ENCODE peak calls at places on chromosomes 12 and 14, in six cellular contexts. R is A549, E is small intestine, F is ovary, A is esophagus squamous epithelium, O is H9. Q is an unnamed sample. For H3K4me1, the result is how much of the 10 kb centered on the place peaks cover.

GRCh38 chr12:72540811-72541210 is 268.6 kb downstream of the TRHDE start:
- DNase-seq in E (no peak), F (no peak), R (no peak), A (no peak), O (no peak), Q (no peak)

GRCh38 chr12:14260011-14260993 is 105.2 kb upstream of the ATF7IP start:
- DNase-seq in O (peak), F (peak), R (peak), E (peak), A (peak), Q (no peak)

GRCh38 chr12:31574803-31575573 is 15.9 kb downstream of the DENND5B start:
- DNase-seq in A (no peak), R (no peak), E (no peak), F (no peak), O (no peak), Q (no peak)

GRCh38 chr12:70581199-70581598 is 56.0 kb downstream of the PTPRB start:
- DNase-seq in O (no peak), R (no peak), A (no peak), F (no peak), E (no peak), Q (no peak)

GRCh38 chr14:54229136-54229535 is 167.7 kb upstream of the CDKN3 start:
- DNase-seq in O (no peak), R (no peak), E (no peak), A (no peak), F (no peak), Q (no peak)

GRCh38 chr12:75641031-75641780 is 129.8 kb upstream of the KRR1 start:
- DNase-seq in E (peak), R (peak), O (no peak), A (no peak), F (no peak), Q (no peak)

GRCh38 chr12:59459966-59460365 is 135.9 kb upstream of the SLC16A7 start:
- DNase-seq in F (no peak), R (no peak), O (no peak), E (no peak), A (no peak), Q (no peak)

GRCh38 chr12:93609281-93610192 is 37.1 kb downstream of the SOCS2 start:
- DNase-seq in A (no peak), O (no peak), R (peak), E (no peak), F (no peak), Q (no peak)

GRCh38 chr12:59736359-59736758 is 140.5 kb downstream of the SLC16A7 start:
- DNase-seq in O (no peak), E (no peak), F (no peak), R (no peak), A (no peak), Q (no peak)

GRCh38 chr12:96365604-96366230 is 34.5 kb downstream of the CDK17 start:
- DNase-seq in O (no peak), E (no peak), F (no peak), A (no peak), R (no peak), Q (no peak)

GRCh38 chr12:13219320-13219719 is 22.8 kb downstream of the EMP1 start:
- DNase-seq in R (no peak), O (no peak), E (no peak), F (no peak), A (no peak), Q (no peak)

GRCh38 chr14:32524609-32525391 is 195.7 kb downstream of the AKAP6 start:
- DNase-seq in O (no peak), E (no peak), A (no peak), R (no peak), F (no peak), Q (no peak)

GRCh38 chr12:87425942-87426554 is 603.2 kb downstream of the C12orf50 start:
- DNase-seq in F (no peak), O (no peak), E (no peak), A (no peak), R (peak), Q (no peak)

GRCh38 chr12:2902287-2902880 is 11.7 kb downstream of the TULP3 start:
- DNase-seq in F (peak), R (no peak), A (no peak), O (no peak), E (no peak), Q (peak)

GRCh38 chr12:116508145-116509121 is 50.7 kb upstream of the MAP1LC3B2 start:
- DNase-seq in O (peak), F (peak), E (no peak), A (no peak), R (peak), Q (peak)

GRCh38 chr12:104347374-104348075 is 44.0 kb downstream of the EID3 start:
- DNase-seq in O (peak), F (no peak), E (no peak), R (peak), A (no peak), Q (no peak)

GRCh38 chr14:58572092-58572853 is 65.5 kb upstream of the DACT1 start:
- DNase-seq in O (no peak), R (peak), A (no peak), F (no peak), E (no peak), Q (no peak)

GRCh38 chr12:45415393-45415817 is 199.5 kb downstream of the ANO6 start:
- DNase-seq in A (no peak), F (no peak), O (no peak), R (peak), E (peak), Q (peak)

GRCh38 chr12:6226002-6226700 is 26.0 kb downstream of the CD9 start:
- DNase-seq in E (peak), F (peak), A (no peak), O (no peak), R (no peak), Q (no peak)

GRCh38 chr12:15982921-15983320 is 71.8 kb downstream of the DERA start:
- DNase-seq in A (no peak), R (no peak), F (no peak), E (no peak), O (no peak), Q (no peak)

GRCh38 chr12:72057330-72057911 is 118.8 kb downstream of the TPH2 start:
- DNase-seq in O (no peak), A (no peak), E (no peak), R (no peak), F (no peak), Q (no peak)

GRCh38 chr12:131190965-131191364 is 237.3 kb downstream of the ADGRD1 start:
- DNase-seq in O (no peak), R (no peak), F (no peak), A (no peak), E (no peak), Q (no peak)

DNA sequence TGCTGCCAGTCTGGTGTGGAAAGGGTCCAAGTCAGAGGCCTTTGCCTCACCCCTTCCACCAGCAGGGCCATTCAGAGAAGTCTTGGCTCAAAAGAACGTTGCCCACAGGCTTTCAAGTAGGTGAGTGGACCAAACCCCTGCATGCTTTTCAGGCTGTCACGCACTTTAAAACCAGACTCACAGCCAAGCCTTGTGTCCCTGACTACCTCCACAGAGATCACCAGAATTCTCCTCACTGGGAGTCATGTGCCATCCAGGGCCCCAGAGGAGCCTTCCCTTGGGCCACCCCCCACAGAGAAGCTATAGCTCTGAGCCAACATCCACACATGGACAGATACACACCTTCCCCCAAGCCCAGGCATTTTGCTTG is 283.1 kb downstream of the DPF3 start:
- DNase-seq in R (no peak), A (no peak), O (peak), F (no peak), E (no peak), Q (no peak)
- H3K4me1 ChIP-seq in R (under half), A (under half), O (under half), F (under half), E (under half), Q (under half)

GRCh38 chr14:104428860-104429259 is 150.7 kb upstream of the C14orf180 start:
- DNase-seq in F (no peak), R (no peak), E (no peak), O (peak), A (no peak), Q (no peak)

GRCh38 chr14:104427126-104427851 is 152.3 kb upstream of the C14orf180 start:
- DNase-seq in R (no peak), E (no peak), F (no peak), A (no peak), O (no peak), Q (no peak)

GRCh38 chr14:104429291-104429861 is 150.2 kb upstream of the C14orf180 start:
- DNase-seq in E (no peak), R (no peak), A (no peak), O (peak), F (no peak), Q (peak)

GRCh38 chr14:104426771-104427125 is 152.8 kb upstream of the C14orf180 start:
- DNase-seq in A (no peak), E (no peak), F (no peak), O (peak), R (no peak), Q (peak)

GRCh38 chr14:104428333-104428851 is 151.2 kb upstream of the C14orf180 start:
- DNase-seq in R (no peak), A (no peak), E (no peak), O (peak), F (no peak), Q (no peak)
- H3K4me1 ChIP-seq in R (under half), A (under half), E (under half), O (under half), F (under half), Q (under half)

DNA sequence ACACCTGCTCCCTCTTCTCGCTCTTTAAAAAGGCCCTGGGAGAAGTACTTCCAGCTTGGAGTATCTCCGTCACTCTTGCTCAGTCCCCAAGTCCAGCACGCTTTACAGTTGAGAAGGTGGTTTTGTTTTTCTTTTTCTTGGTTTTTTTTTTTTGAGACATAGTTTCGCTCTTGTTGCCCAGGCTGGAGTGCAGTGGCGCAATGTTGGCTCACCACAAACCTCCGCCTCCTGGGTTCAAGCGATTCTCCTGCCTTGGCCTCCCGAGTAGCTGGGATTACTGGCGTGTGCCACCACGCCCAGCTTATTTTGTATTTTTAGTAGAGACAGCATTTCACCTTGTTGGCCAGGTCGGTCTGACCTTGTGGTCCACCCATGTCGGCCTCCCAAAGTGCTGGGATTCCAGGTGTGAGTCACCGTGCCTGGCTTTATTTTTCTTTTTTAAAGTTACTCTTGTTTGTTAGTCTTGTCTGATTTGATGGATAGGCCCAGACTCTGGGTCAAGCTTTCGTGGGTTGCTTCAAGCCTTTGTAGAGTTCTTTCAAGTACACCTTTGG is 1.9 kb downstream of the TDRD9 start:
- DNase-seq in A (no peak), R (no peak), F (no peak), E (no peak), O (no peak), Q (no peak)
- H3K4me1 ChIP-seq in A (under half), R (under half), F (under half), E (under half), O (under half), Q (under half)

GRCh38 chr14:100283984-100284881 is 22.0 kb downstream of the SLC25A29 start:
- DNase-seq in R (no peak), O (peak), F (no peak), E (no peak), A (no peak), Q (no peak)

GRCh38 chr14:100286484-100287191 is 19.6 kb downstream of the SLC25A29 start:
- DNase-seq in O (peak), F (no peak), A (no peak), R (no peak), E (no peak), Q (no peak)

GRCh38 chr14:100285913-100286400 is 20.3 kb downstream of the SLC25A29 start:
- DNase-seq in R (no peak), O (no peak), E (no peak), A (no peak), F (no peak), Q (no peak)

GRCh38 chr14:100287202-100287997 is 18.8 kb downstream of the SLC25A29 start:
- DNase-seq in E (no peak), F (no peak), A (no peak), R (no peak), O (peak), Q (no peak)

GRCh38 chr14:100285021-100285912 is 21.0 kb downstream of the SLC25A29 start:
- DNase-seq in E (peak), A (no peak), R (peak), F (peak), O (peak), Q (peak)
- H3K4me1 ChIP-seq in E (under half), A (under half), R (under half), F (under half), O (under half), Q (under half)

DNA sequence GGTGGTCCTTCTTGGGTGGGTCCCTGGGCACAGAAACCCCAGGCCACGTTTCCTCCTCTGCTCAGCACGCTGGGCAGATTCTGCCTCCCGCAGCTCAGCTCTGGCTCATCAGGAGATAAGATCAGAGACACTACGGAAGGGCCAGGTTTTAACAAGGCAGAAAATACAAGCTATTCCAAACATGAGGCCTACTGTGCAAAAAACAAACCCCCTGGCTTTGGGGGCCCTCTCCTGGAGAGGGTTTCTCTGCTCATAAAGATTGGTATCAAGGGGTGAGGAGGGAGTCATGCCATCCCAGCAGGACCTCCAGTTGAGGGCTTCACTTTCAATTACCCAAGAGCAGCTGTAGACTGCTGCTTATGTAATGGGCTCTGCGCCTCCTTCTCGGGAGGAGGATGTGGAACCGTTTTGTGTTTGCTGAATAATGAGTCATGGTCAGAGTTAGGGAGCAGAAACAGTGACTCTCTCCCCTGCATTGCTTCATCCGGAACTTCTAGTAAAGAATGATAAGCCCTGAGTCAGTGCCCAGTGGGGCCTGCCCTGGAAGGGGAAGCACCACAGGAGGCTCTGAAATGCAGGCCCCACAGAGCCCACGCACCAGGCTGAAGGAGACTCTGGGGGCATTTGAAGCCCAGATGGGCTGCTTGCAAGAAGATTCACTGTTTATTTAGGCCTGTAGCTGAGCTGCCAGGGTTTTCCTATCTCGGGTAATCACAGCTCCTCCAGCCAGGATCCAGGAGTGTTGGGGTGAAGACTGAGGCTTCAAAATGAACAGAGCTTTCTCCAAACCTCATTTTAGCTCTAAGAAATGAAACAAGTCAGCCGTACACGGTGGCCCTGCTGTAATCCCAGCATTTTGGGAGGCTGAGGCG is 79.3 kb downstream of the SSPN start:
- DNase-seq in A (peak), O (peak), F (peak), R (peak), E (peak), Q (peak)
- H3K4me1 ChIP-seq in A (under half), O (under half), F (under half), R (half or more), E (under half), Q (under half)

GRCh38 chr12:64610092-64610659 is at the start of gene RASSF3:
- DNase-seq in A (peak), O (peak), R (peak), F (peak), E (peak), Q (peak)

GRCh38 chr12:64610660-64611429 is 550 bp downstream of the RASSF3 start:
- DNase-seq in O (peak), E (peak), A (no peak), R (peak), F (peak), Q (peak)

GRCh38 chr12:64609543-64610091 is 678 bp upstream of the RASSF3 start:
- DNase-seq in R (peak), O (no peak), E (peak), A (no peak), F (no peak), Q (peak)

GRCh38 chr12:64611430-64612286 is 1.4 kb downstream of the RASSF3 start:
- DNase-seq in O (no peak), F (peak), A (no peak), E (peak), R (no peak), Q (peak)

GRCh38 chr12:64612843-64613242 is 2.5 kb downstream of the RASSF3 start:
- DNase-seq in A (no peak), F (no peak), E (no peak), O (no peak), R (no peak), Q (no peak)
- H3K4me1 ChIP-seq in A (under half), F (under half), E (under half), O (under half), R (under half), Q (under half)

DNA sequence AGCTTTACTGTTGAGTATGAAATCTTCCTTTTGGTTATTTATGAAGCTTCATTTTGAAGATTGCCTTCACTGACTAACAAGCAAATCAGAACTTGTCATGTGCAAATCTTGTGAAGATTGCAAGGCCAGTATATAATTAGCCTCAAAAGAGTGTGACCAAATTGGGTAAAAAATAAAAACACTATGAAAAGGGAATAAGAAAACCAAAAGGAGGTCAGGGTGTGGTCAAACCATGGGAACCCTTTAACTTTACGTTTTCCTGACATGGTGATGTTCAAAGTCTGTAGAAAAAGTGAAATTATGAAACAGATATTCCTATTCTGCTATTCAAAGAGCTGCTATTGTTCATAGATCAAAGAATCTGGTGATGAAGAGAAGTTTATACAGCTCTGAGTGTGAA is 230.3 kb downstream of the BCAT1 start:
- DNase-seq in A (no peak), O (no peak), F (no peak), R (no peak), E (no peak), Q (no peak)
- H3K4me1 ChIP-seq in A (under half), O (under half), F (under half), R (under half), E (under half), Q (under half)

GRCh38 chr12:106079148-106079738 is 59.5 kb downstream of the NUAK1 start:
- DNase-seq in E (no peak), F (no peak), R (no peak), O (peak), A (no peak), Q (no peak)
- H3K4me1 ChIP-seq in E (under half), F (under half), R (half or more), O (under half), A (under half), Q (under half)

DNA sequence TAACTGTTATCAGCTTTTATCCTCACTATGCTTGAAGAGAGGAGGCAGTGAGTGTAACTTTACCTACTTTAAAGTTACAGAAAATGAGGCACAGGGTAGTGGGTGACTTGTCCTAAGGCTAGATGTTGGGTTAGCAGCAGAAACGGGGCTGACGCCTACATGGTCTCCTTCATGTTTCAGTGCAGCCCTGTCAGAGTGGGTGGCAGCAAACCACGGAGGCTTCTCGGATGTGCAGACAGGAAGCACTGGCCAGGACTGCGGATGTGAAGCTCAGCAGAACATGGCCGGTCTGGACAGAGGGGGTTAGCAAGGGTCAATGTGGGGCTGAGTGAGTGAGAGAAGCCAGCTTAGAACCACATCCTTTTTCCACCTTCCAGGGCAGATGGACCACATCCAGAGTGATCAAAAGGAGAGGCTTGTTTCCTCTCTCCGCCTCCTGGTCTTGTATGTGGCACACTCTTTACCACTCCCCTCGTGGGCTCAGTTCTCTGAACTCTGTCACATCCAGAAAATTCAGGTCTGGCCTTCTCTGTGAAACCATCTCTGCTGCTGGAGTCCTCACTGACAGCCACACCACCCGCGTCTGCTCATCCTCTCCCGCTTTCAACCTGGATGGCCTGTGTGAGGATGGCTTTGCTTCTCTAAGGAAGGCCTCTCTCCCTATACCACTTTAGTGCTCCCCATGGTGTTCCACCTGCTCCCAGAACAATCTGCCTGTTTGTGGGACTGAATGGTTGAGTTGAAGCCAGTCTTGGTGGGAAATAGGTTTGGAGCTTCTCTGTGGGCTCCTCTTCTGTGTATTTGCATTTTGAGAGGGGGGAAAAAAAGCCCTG is 14.1 kb downstream of the SUSD6 start:
- DNase-seq in O (no peak), F (no peak), R (no peak), E (peak), A (no peak), Q (no peak)
- H3K4me1 ChIP-seq in O (under half), F (under half), R (under half), E (under half), A (half or more), Q (under half)